ENCODE peak calls at places on chromosomes 13 and 19, in ten cellular contexts. One of them, this sample, is unnamed.

GRCh38 chr19:10010247-10010691 is at the start of gene COL5A3:
- DNase-seq in mucosa of descending colon: peak
- DNase-seq in IMR-90: peak
- DNase-seq in NCI-H510A treated with DMSO at 0.1 percent for 48 hours: no peak
- DNase-seq in endodermal cell: peak
- DNase-seq in NCI-H2227 treated with DMSO at 0.1 percent for 48 hours: no peak
- DNase-seq in stimulated activated CD8-positive, alpha-beta memory T cell treated with anti-CD3 and anti-CD28 coated beads, Interleukin-2, amount 100 ng/mL, for 1 hour: no peak
- DNase-seq in substantia nigra: no peak
- DNase-seq in kidney glomerular epithelial cell: no peak
- DNase-seq in SW 1271: no peak
- DNase-seq in this sample: no peak

GRCh38 chr19:21707065-21707464 is 60.3 kb downstream of the ZNF100 start:
- DNase-seq in IMR-90: no peak
- DNase-seq in NCI-H2227 treated with DMSO at 0.1 percent for 48 hours: no peak
- DNase-seq in NCI-H510A treated with DMSO at 0.1 percent for 48 hours: no peak
- DNase-seq in stimulated activated CD8-positive, alpha-beta memory T cell treated with anti-CD3 and anti-CD28 coated beads, Interleukin-2, amount 100 ng/mL, for 1 hour: no peak
- DNase-seq in endodermal cell: no peak
- DNase-seq in SW 1271: no peak
- DNase-seq in mucosa of descending colon: no peak
- DNase-seq in substantia nigra: no peak
- DNase-seq in kidney glomerular epithelial cell: no peak
- DNase-seq in this sample: no peak

GRCh38 chr13:32116210-32116609 is 84.6 kb downstream of the FRY start:
- DNase-seq in SW 1271: no peak
- DNase-seq in stimulated activated CD8-positive, alpha-beta memory T cell treated with anti-CD3 and anti-CD28 coated beads, Interleukin-2, amount 100 ng/mL, for 1 hour: no peak
- DNase-seq in substantia nigra: no peak
- DNase-seq in NCI-H510A treated with DMSO at 0.1 percent for 48 hours: no peak
- DNase-seq in kidney glomerular epithelial cell: no peak
- DNase-seq in mucosa of descending colon: no peak
- DNase-seq in IMR-90: no peak
- DNase-seq in NCI-H2227 treated with DMSO at 0.1 percent for 48 hours: no peak
- DNase-seq in endodermal cell: no peak
- DNase-seq in this sample: no peak

GRCh38 chr19:53809518-53810186 is 14.5 kb downstream of the NLRP12 start:
- DNase-seq in endodermal cell: peak
- DNase-seq in IMR-90: no peak
- DNase-seq in kidney glomerular epithelial cell: no peak
- DNase-seq in NCI-H510A treated with DMSO at 0.1 percent for 48 hours: no peak
- DNase-seq in substantia nigra: no peak
- DNase-seq in NCI-H2227 treated with DMSO at 0.1 percent for 48 hours: no peak
- DNase-seq in SW 1271: no peak
- DNase-seq in stimulated activated CD8-positive, alpha-beta memory T cell treated with anti-CD3 and anti-CD28 coated beads, Interleukin-2, amount 100 ng/mL, for 1 hour: no peak
- DNase-seq in mucosa of descending colon: no peak
- DNase-seq in this sample: no peak

GRCh38 chr19:48390188-48391099 is 907 bp downstream of the KDELR1 start:
- DNase-seq in SW 1271: no peak
- DNase-seq in substantia nigra: peak
- DNase-seq in NCI-H510A treated with DMSO at 0.1 percent for 48 hours: no peak
- DNase-seq in stimulated activated CD8-positive, alpha-beta memory T cell treated with anti-CD3 and anti-CD28 coated beads, Interleukin-2, amount 100 ng/mL, for 1 hour: no peak
- DNase-seq in NCI-H2227 treated with DMSO at 0.1 percent for 48 hours: peak
- DNase-seq in mucosa of descending colon: peak
- DNase-seq in endodermal cell: peak
- DNase-seq in kidney glomerular epithelial cell: no peak
- DNase-seq in IMR-90: peak
- DNase-seq in this sample: peak

GRCh38 chr19:52535831-52536800 is 8.6 kb downstream of the ZNF808 start:
- DNase-seq in mucosa of descending colon: peak
- DNase-seq in NCI-H510A treated with DMSO at 0.1 percent for 48 hours: no peak
- DNase-seq in endodermal cell: peak
- DNase-seq in substantia nigra: peak
- DNase-seq in IMR-90: peak
- DNase-seq in stimulated activated CD8-positive, alpha-beta memory T cell treated with anti-CD3 and anti-CD28 coated beads, Interleukin-2, amount 100 ng/mL, for 1 hour: peak
- DNase-seq in kidney glomerular epithelial cell: peak
- DNase-seq in SW 1271: no peak
- DNase-seq in NCI-H2227 treated with DMSO at 0.1 percent for 48 hours: no peak
- DNase-seq in this sample: peak

GRCh38 chr13:110240943-110241342 is 66.0 kb downstream of the COL4A1 start:
- DNase-seq in NCI-H510A treated with DMSO at 0.1 percent for 48 hours: no peak
- DNase-seq in NCI-H2227 treated with DMSO at 0.1 percent for 48 hours: no peak
- DNase-seq in SW 1271: no peak
- DNase-seq in endodermal cell: no peak
- DNase-seq in mucosa of descending colon: no peak
- DNase-seq in substantia nigra: no peak
- DNase-seq in kidney glomerular epithelial cell: no peak
- DNase-seq in IMR-90: no peak
- DNase-seq in stimulated activated CD8-positive, alpha-beta memory T cell treated with anti-CD3 and anti-CD28 coated beads, Interleukin-2, amount 100 ng/mL, for 1 hour: no peak
- DNase-seq in this sample: no peak

GRCh38 chr19:46660008-46660517 is 919 bp downstream of the DACT3 start:
- DNase-seq in substantia nigra: no peak
- DNase-seq in NCI-H2227 treated with DMSO at 0.1 percent for 48 hours: no peak
- DNase-seq in mucosa of descending colon: peak
- DNase-seq in stimulated activated CD8-positive, alpha-beta memory T cell treated with anti-CD3 and anti-CD28 coated beads, Interleukin-2, amount 100 ng/mL, for 1 hour: no peak
- DNase-seq in IMR-90: no peak
- DNase-seq in endodermal cell: peak
- DNase-seq in SW 1271: no peak
- DNase-seq in NCI-H510A treated with DMSO at 0.1 percent for 48 hours: no peak
- DNase-seq in kidney glomerular epithelial cell: no peak
- DNase-seq in this sample: no peak

GRCh38 chr19:3132971-3133792 is 2.7 kb upstream of the GNA15 start:
- DNase-seq in kidney glomerular epithelial cell: peak
- DNase-seq in stimulated activated CD8-positive, alpha-beta memory T cell treated with anti-CD3 and anti-CD28 coated beads, Interleukin-2, amount 100 ng/mL, for 1 hour: peak
- DNase-seq in IMR-90: peak
- DNase-seq in NCI-H2227 treated with DMSO at 0.1 percent for 48 hours: no peak
- DNase-seq in substantia nigra: no peak
- DNase-seq in NCI-H510A treated with DMSO at 0.1 percent for 48 hours: peak
- DNase-seq in endodermal cell: peak
- DNase-seq in mucosa of descending colon: peak
- DNase-seq in SW 1271: no peak
- DNase-seq in this sample: no peak

GRCh38 chr13:75513271-75513670 is 24.4 kb downstream of the COMMD6 start:
- DNase-seq in substantia nigra: no peak
- DNase-seq in IMR-90: no peak
- DNase-seq in SW 1271: no peak
- DNase-seq in stimulated activated CD8-positive, alpha-beta memory T cell treated with anti-CD3 and anti-CD28 coated beads, Interleukin-2, amount 100 ng/mL, for 1 hour: no peak
- DNase-seq in endodermal cell: no peak
- DNase-seq in mucosa of descending colon: no peak
- DNase-seq in NCI-H510A treated with DMSO at 0.1 percent for 48 hours: no peak
- DNase-seq in kidney glomerular epithelial cell: no peak
- DNase-seq in NCI-H2227 treated with DMSO at 0.1 percent for 48 hours: no peak
- DNase-seq in this sample: no peak

GRCh38 chr19:16397791-16398529 is 73.3 kb downstream of the KLF2 start:
- DNase-seq in SW 1271: no peak
- DNase-seq in NCI-H510A treated with DMSO at 0.1 percent for 48 hours: no peak
- DNase-seq in stimulated activated CD8-positive, alpha-beta memory T cell treated with anti-CD3 and anti-CD28 coated beads, Interleukin-2, amount 100 ng/mL, for 1 hour: no peak
- DNase-seq in mucosa of descending colon: no peak
- DNase-seq in kidney glomerular epithelial cell: no peak
- DNase-seq in NCI-H2227 treated with DMSO at 0.1 percent for 48 hours: no peak
- DNase-seq in endodermal cell: no peak
- DNase-seq in substantia nigra: no peak
- DNase-seq in IMR-90: no peak
- DNase-seq in this sample: no peak

GRCh38 chr13:45102136-45102802 is 18.0 kb upstream of the GTF2F2 start:
- DNase-seq in endodermal cell: no peak
- DNase-seq in IMR-90: peak
- DNase-seq in stimulated activated CD8-positive, alpha-beta memory T cell treated with anti-CD3 and anti-CD28 coated beads, Interleukin-2, amount 100 ng/mL, for 1 hour: no peak
- DNase-seq in SW 1271: no peak
- DNase-seq in NCI-H510A treated with DMSO at 0.1 percent for 48 hours: no peak
- DNase-seq in NCI-H2227 treated with DMSO at 0.1 percent for 48 hours: no peak
- DNase-seq in mucosa of descending colon: no peak
- DNase-seq in kidney glomerular epithelial cell: no peak
- DNase-seq in substantia nigra: peak
- DNase-seq in this sample: no peak

This sample was measured in cardiac septum.